ENCODE peak calls at places on chromosomes 3 and 15, in five cellular contexts. One of them, this sample, is unnamed. For H3K4me1 and H3K27me3, the result is how much of the 10 kb centered on the place peaks cover.

GRCh38 chr15:42693496-42693895 is 43.4 kb downstream of the CDAN1 start:
- DNase-seq in stomach: no peak
- DNase-seq in GM12878: no peak
- DNase-seq in GM23338: no peak
- DNase-seq in uterus: no peak
- DNase-seq in this sample: no peak

GRCh38 chr3:178982138-178982537 is 89.5 kb downstream of the ZMAT3 start:
- DNase-seq in stomach: no peak
- DNase-seq in GM12878: no peak
- DNase-seq in uterus: no peak
- DNase-seq in GM23338: no peak
- DNase-seq in this sample: no peak

GRCh38 chr3:197736010-197736490 is 654 bp downstream of the RUBCN start:
- DNase-seq in GM23338: peak
- DNase-seq in stomach: peak
- DNase-seq in GM12878: no peak
- DNase-seq in uterus: no peak
- DNase-seq in this sample: no peak

GRCh38 chr3:123302961-123303360 is 101.2 kb downstream of the SEC22A start:
- DNase-seq in GM12878: no peak
- DNase-seq in uterus: no peak
- DNase-seq in GM23338: no peak
- DNase-seq in stomach: no peak
- DNase-seq in this sample: no peak

GRCh38 chr3:123028233-123028828 is 768 bp upstream of the SEMA5B start:
- DNase-seq in uterus: peak
- DNase-seq in GM12878: no peak
- DNase-seq in stomach: no peak
- DNase-seq in GM23338: peak
- DNase-seq in this sample: no peak

GRCh38 chr3:15428539-15428938 is 1.1 kb downstream of the EAF1 start:
- DNase-seq in GM23338: no peak
- DNase-seq in GM12878: no peak
- DNase-seq in uterus: no peak
- DNase-seq in stomach: no peak
- DNase-seq in this sample: no peak

GRCh38 chr3:169573129-169573528 is 90.4 kb downstream of the MECOM start:
- DNase-seq in GM23338: no peak
- DNase-seq in uterus: no peak
- DNase-seq in GM12878: no peak
- DNase-seq in stomach: no peak
- DNase-seq in this sample: no peak

GRCh38 chr15:82168296-82168695 is 94.2 kb downstream of the EFL1 start:
- DNase-seq in GM23338: no peak
- DNase-seq in uterus: no peak
- DNase-seq in GM12878: no peak
- DNase-seq in stomach: no peak
- DNase-seq in this sample: no peak

GRCh38 chr3:20141841-20142240 is 44.2 kb downstream of the SGO1 start:
- DNase-seq in GM23338: peak
- DNase-seq in uterus: peak
- DNase-seq in GM12878: no peak
- DNase-seq in stomach: no peak
- DNase-seq in this sample: no peak

GRCh38 chr3:100425321-100425720 is 24.0 kb downstream of the LNP1 start:
- DNase-seq in uterus: no peak
- DNase-seq in GM23338: no peak
- DNase-seq in stomach: no peak
- DNase-seq in GM12878: no peak
- DNase-seq in this sample: no peak

GRCh38 chr3:38843898-38844297 is 27.9 kb upstream of the SCN10A start:
- DNase-seq in stomach: no peak
- DNase-seq in GM23338: peak
- DNase-seq in uterus: no peak
- DNase-seq in GM12878: no peak
- DNase-seq in this sample: no peak

GRCh38 chr3:188627652-188628051 is 473.7 kb downstream of the LPP start:
- DNase-seq in GM23338: no peak
- DNase-seq in GM12878: no peak
- DNase-seq in uterus: no peak
- DNase-seq in stomach: no peak
- DNase-seq in this sample: no peak

GRCh38 chr3:35944915-35945710 is 305.8 kb downstream of the ARPP21 start:
- DNase-seq in GM12878: no peak
- DNase-seq in uterus: no peak
- DNase-seq in GM23338: no peak
- DNase-seq in stomach: no peak
- DNase-seq in this sample: no peak

GRCh38 chr15:57340673-57341259 is 35.5 kb upstream of the CGNL1 start:
- DNase-seq in stomach: peak
- DNase-seq in uterus: peak
- DNase-seq in GM12878: peak
- DNase-seq in GM23338: peak
- DNase-seq in this sample: no peak

GRCh38 chr3:50210510-50211367 is 5.7 kb downstream of the SLC38A3 start:
- DNase-seq in GM12878: no peak
- DNase-seq in uterus: no peak
- DNase-seq in stomach: no peak
- DNase-seq in GM23338: peak
- DNase-seq in this sample: no peak

GRCh38 chr3:49602877-49603411 is 48.7 kb downstream of the BSN start:
- DNase-seq in GM12878: no peak
- DNase-seq in uterus: no peak
- DNase-seq in GM23338: no peak
- DNase-seq in stomach: peak
- DNase-seq in this sample: no peak

GRCh38 chr3:159798951-159799350 is 189.7 kb upstream of the IL12A start:
- DNase-seq in stomach: no peak
- DNase-seq in GM23338: no peak
- DNase-seq in uterus: no peak
- DNase-seq in GM12878: no peak
- DNase-seq in this sample: no peak

GRCh38 chr15:60548101-60548500 is 69.2 kb upstream of the ICE2 start:
- DNase-seq in GM12878: peak
- DNase-seq in stomach: no peak
- DNase-seq in uterus: no peak
- DNase-seq in GM23338: no peak
- DNase-seq in this sample: no peak

GRCh38 chr3:78951546-78951945 is 816.3 kb downstream of the ROBO1 start:
- DNase-seq in GM12878: no peak
- DNase-seq in GM23338: no peak
- DNase-seq in stomach: no peak
- DNase-seq in uterus: no peak
- DNase-seq in this sample: no peak

GRCh38 chr3:32154180-32154579 is 47.8 kb downstream of the GPD1L start:
- DNase-seq in GM12878: no peak
- DNase-seq in GM23338: peak
- DNase-seq in uterus: no peak
- DNase-seq in stomach: no peak
- DNase-seq in this sample: no peak

GRCh38 chr15:54840999-54841398 is 355.7 kb downstream of the RSL24D1 start:
- DNase-seq in uterus: no peak
- DNase-seq in GM23338: peak
- DNase-seq in stomach: no peak
- DNase-seq in GM12878: no peak
- DNase-seq in this sample: no peak

GRCh38 chr15:85404922-85405293 is 24.5 kb downstream of the AKAP13 start:
- DNase-seq in uterus: no peak
- DNase-seq in stomach: no peak
- DNase-seq in GM12878: no peak
- DNase-seq in GM23338: no peak
- DNase-seq in this sample: no peak

GRCh38 chr3:124168271-124168670 is 176.3 kb upstream of the ROPN1 start:
- DNase-seq in stomach: no peak
- DNase-seq in uterus: no peak
- DNase-seq in GM12878: no peak
- DNase-seq in GM23338: no peak
- DNase-seq in this sample: no peak

GRCh38 chr3:150603888-150604319 is 783 bp downstream of the SELENOT start:
- DNase-seq in uterus: no peak
- DNase-seq in GM23338: peak
- DNase-seq in GM12878: no peak
- DNase-seq in stomach: no peak
- DNase-seq in this sample: no peak

GRCh38 chr15:59014068-59014467 is 26.6 kb downstream of the RNF111 start:
- DNase-seq in uterus: no peak
- DNase-seq in GM12878: no peak
- DNase-seq in GM23338: no peak
- DNase-seq in stomach: no peak
- DNase-seq in this sample: no peak

GRCh38 chr15:61155741-61156700 is 73.1 kb downstream of the RORA start:
- DNase-seq in GM23338: peak
- DNase-seq in stomach: no peak
- DNase-seq in GM12878: no peak
- DNase-seq in uterus: peak
- DNase-seq in this sample: no peak

GRCh38 chr15:38260077-38260476 is 7.4 kb downstream of the SPRED1 start:
- DNase-seq in uterus: no peak
- DNase-seq in stomach: no peak
- DNase-seq in GM12878: no peak
- DNase-seq in GM23338: peak
- DNase-seq in this sample: no peak

GRCh38 chr3:24271228-24271627 is 223.4 kb downstream of the THRB start:
- DNase-seq in stomach: no peak
- DNase-seq in GM12878: no peak
- DNase-seq in uterus: no peak
- DNase-seq in GM23338: no peak
- DNase-seq in this sample: no peak

GRCh38 chr3:186746008-186746407 is 28.8 kb downstream of the KNG1 start:
- DNase-seq in uterus: no peak
- DNase-seq in GM12878: no peak
- DNase-seq in stomach: peak
- DNase-seq in GM23338: peak
- DNase-seq in this sample: peak

GRCh38 chr3:152126260-152126659 is 142.5 kb upstream of the MBNL1 start:
- DNase-seq in GM23338: no peak
- DNase-seq in uterus: no peak
- DNase-seq in GM12878: no peak
- DNase-seq in stomach: no peak
- DNase-seq in this sample: no peak

GRCh38 chr3:165753560-165753959 is 83.7 kb downstream of the BCHE start:
- DNase-seq in uterus: no peak
- DNase-seq in stomach: no peak
- DNase-seq in GM12878: no peak
- DNase-seq in GM23338: no peak
- DNase-seq in this sample: no peak

GRCh38 chr15:92901053-92901761 is 1.1 kb downstream of the CHD2 start:
- DNase-seq in GM23338: no peak
- DNase-seq in GM12878: no peak
- DNase-seq in uterus: no peak
- DNase-seq in stomach: no peak
- DNase-seq in this sample: no peak

GRCh38 chr15:92903588-92903955 is 3.4 kb downstream of the CHD2 start:
- DNase-seq in uterus: no peak
- DNase-seq in GM12878: no peak
- DNase-seq in stomach: no peak
- DNase-seq in GM23338: no peak
- DNase-seq in this sample: no peak

GRCh38 chr15:92903956-92904831 is 4.1 kb downstream of the CHD2 start:
- DNase-seq in GM23338: peak
- DNase-seq in stomach: peak
- DNase-seq in uterus: peak
- DNase-seq in GM12878: peak
- DNase-seq in this sample: peak

GRCh38 chr15:92902020-92902419 is 1.9 kb downstream of the CHD2 start:
- DNase-seq in GM23338: no peak
- DNase-seq in uterus: no peak
- DNase-seq in stomach: no peak
- DNase-seq in GM12878: no peak
- DNase-seq in this sample: no peak

GRCh38 chr15:92902723-92903587 is 2.8 kb downstream of the CHD2 start:
- DNase-seq in uterus: no peak
- DNase-seq in GM12878: no peak
- DNase-seq in stomach: no peak
- DNase-seq in GM23338: no peak
- DNase-seq in this sample: no peak
- H3K4me1 ChIP-seq in uterus: under half
- H3K4me1 ChIP-seq in GM12878: under half
- H3K4me1 ChIP-seq in stomach: under half
- H3K4me1 ChIP-seq in GM23338: under half
- H3K4me1 ChIP-seq in this sample: half or more

DNA sequence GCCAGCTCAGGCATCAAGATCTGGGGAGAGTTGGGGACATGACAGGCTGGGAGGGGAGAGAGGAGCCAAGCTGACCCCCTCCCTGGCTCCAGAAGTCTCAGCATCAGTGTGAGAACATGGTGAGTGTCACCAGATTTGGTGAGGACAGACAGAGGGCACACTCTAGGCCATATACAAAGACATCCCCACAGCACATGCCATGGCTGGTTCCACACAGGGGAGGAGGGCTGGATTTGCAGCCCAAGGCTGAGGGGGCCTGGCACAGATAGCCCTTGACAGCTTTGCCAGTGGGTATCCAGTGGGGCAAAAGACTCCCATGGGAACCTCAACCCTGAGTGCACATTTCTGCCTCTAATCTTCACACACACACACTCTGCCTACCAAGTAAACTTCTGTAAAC is 10.1 kb upstream of the ANKRD63 start:
- DNase-seq in stomach: no peak
- DNase-seq in uterus: no peak
- DNase-seq in GM23338: no peak
- DNase-seq in GM12878: no peak
- DNase-seq in this sample: no peak
- H3K27me3 ChIP-seq in stomach: under half
- H3K27me3 ChIP-seq in uterus: under half
- H3K27me3 ChIP-seq in GM23338: half or more
- H3K27me3 ChIP-seq in GM12878: under half
- H3K27me3 ChIP-seq in this sample: under half

GRCh38 chr3:65170357-65171090 is 482.7 kb upstream of the ADAMTS9 start:
- DNase-seq in stomach: peak
- DNase-seq in GM23338: peak
- DNase-seq in GM12878: no peak
- DNase-seq in uterus: peak
- DNase-seq in this sample: peak
- TF ChIP-seq CTCF in stomach: no peak
- TF ChIP-seq CTCF in GM23338: peak
- TF ChIP-seq CTCF in GM12878: no peak
- TF ChIP-seq CTCF in uterus: no peak
- TF ChIP-seq CTCF in this sample: peak

DNA sequence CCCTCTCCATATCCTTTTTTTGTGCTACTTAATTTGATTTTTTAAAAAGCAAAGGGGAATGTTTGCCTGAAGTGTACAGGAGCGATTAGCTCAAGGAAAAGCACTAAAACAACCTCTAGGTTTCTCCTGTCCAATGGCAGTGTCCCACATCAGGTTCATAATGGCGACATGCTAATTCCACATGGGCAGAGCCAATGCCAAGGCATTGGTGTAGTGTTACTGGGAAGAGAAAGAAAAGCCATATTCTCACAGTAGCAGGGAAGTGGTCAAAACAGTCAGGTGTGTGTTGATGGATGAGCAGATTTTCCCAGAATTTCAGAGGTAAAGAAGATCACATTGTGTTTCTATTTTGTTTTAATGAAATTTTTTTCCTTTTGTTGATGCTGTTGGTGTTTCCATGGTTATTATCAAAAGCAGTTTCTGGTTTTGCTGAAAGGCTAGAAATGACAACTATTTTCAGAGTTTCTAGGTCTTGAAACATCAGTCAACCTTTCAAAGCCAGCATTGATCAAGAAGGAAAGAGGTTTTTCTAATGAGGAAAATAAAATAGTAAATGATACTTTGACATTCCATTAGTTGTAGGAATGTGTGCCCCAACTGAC is 65.2 kb downstream of the FNDC3B start:
- DNase-seq in stomach: no peak
- DNase-seq in GM23338: peak
- DNase-seq in GM12878: no peak
- DNase-seq in uterus: no peak
- DNase-seq in this sample: no peak
- H3K4me1 ChIP-seq in stomach: half or more
- H3K4me1 ChIP-seq in GM23338: half or more
- H3K4me1 ChIP-seq in GM12878: half or more
- H3K4me1 ChIP-seq in uterus: under half
- H3K4me1 ChIP-seq in this sample: half or more

This sample was measured in left lung.